ENCODE peak calls at places on chromosome 6, in seven cellular contexts. O, U, W, Z, C, Q and I are unnamed samples.

GRCh38 chr6:170159040-170159965 is 131.6 kb downstream of the DLL1 start:
- DNase-seq in O (no peak), U (no peak), W (no peak), Z (no peak), C (no peak), Q (no peak), I (no peak)

GRCh38 chr6:140366991-140367390 is 992.5 kb upstream of the CITED2 start:
- DNase-seq in O (no peak), U (no peak), W (no peak), Z (no peak), C (no peak), Q (no peak), I (no peak)

GRCh38 chr6:124772733-124773319 is 189.4 kb upstream of the RNF217 start:
- DNase-seq in O (no peak), U (no peak), W (no peak), Z (no peak), C (no peak), Q (no peak), I (no peak)

GRCh38 chr6:30013296-30013922 is 47.7 kb upstream of the POLR1H start:
- DNase-seq in O (no peak), U (peak; percentile 55), W (peak; percentile 17), Z (no peak), C (peak; percentile 64), Q (peak; percentile 64), I (no peak)

GRCh38 chr6:129342243-129342642 is 367.7 kb downstream of the ARHGAP18 start:
- DNase-seq in O (no peak), U (no peak), W (no peak), Z (no peak), C (no peak), Q (no peak), I (no peak)

GRCh38 chr6:37311666-37312473 is 41.9 kb upstream of the RNF8 start:
- DNase-seq in O (no peak), U (no peak), W (no peak), Z (no peak), C (no peak), Q (no peak), I (no peak)

GRCh38 chr6:170176621-170177382 is 114.1 kb downstream of the DLL1 start:
- DNase-seq in O (no peak), U (peak; percentile 45), W (no peak), Z (no peak), C (peak; percentile 80), Q (no peak), I (no peak)

GRCh38 chr6:41200296-41200900 is 551 bp downstream of the TREML2 start:
- DNase-seq in O (no peak), U (peak; percentile 44), W (no peak), Z (peak; percentile 58), C (no peak), Q (no peak), I (no peak)

GRCh38 chr6:148869589-148869988 is 122.8 kb downstream of the UST start:
- DNase-seq in O (no peak), U (no peak), W (no peak), Z (no peak), C (no peak), Q (no peak), I (peak; percentile 12)

GRCh38 chr6:87001494-87001893 is 64.2 kb downstream of the HTR1E start:
- DNase-seq in O (no peak), U (no peak), W (no peak), Z (no peak), C (no peak), Q (no peak), I (no peak)

GRCh38 chr6:57190140-57190539 is 18.0 kb downstream of the BAG2 start:
- DNase-seq in O (no peak), U (no peak), W (peak; percentile 55), Z (no peak), C (no peak), Q (no peak), I (no peak)

GRCh38 chr6:53347921-53348435 is 772 bp downstream of the ELOVL5 start:
- DNase-seq in O (no peak), U (peak; percentile 79), W (peak; percentile 54), Z (no peak), C (peak; percentile 87), Q (peak; percentile 53), I (no peak)

GRCh38 chr6:109349419-109349987 is 32.8 kb downstream of the CD164 start:
- DNase-seq in O (no peak), U (peak; percentile 28), W (peak; percentile 23), Z (no peak), C (peak; percentile 43), Q (peak; percentile 19), I (no peak)

GRCh38 chr6:52992980-52993379 is 2.1 kb downstream of the GSTA4 start:
- DNase-seq in O (no peak), U (no peak), W (no peak), Z (no peak), C (no peak), Q (no peak), I (no peak)

GRCh38 chr6:167907837-167908681 is 81.3 kb downstream of the AFDN start:
- DNase-seq in O (peak; percentile 18), U (no peak), W (peak; percentile 51), Z (no peak), C (peak; percentile 28), Q (peak; percentile 22), I (no peak)

GRCh38 chr6:88008821-88009220 is 38.8 kb upstream of the SPACA1 start:
- DNase-seq in O (no peak), U (no peak), W (no peak), Z (no peak), C (no peak), Q (no peak), I (peak; percentile 8)
- TF ChIP-seq SIN3A in O (no peak), U (no peak), W (no peak), Z (no peak), C (no peak), Q (no peak), I (no peak)

DNA sequence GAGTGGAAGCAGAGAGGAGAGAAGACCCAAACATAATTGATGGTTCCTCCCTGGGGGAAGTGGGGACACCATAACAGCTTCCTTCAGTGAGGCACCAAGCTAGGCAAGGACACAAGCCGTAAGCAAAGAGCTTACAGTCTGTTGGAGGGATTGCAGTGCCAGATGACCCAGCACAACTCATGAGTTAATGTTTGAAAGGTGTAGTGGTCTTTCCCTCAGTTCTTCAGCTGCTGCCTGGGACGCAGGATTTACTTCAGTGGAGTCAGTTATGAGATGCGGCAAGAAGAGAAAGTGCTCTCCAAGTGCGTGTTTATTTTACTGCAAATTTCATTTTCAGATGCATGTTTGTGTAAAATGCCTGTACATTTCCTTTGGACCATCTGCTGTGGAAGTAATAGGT is 38.7 kb upstream of the SLC17A4 start:
- DNase-seq in O (no peak), U (no peak), W (peak; percentile 47), Z (no peak), C (no peak), Q (no peak), I (no peak)
- TF ChIP-seq SIN3A in O (no peak), U (no peak), W (no peak), Z (no peak), C (no peak), Q (no peak), I (no peak)

DNA sequence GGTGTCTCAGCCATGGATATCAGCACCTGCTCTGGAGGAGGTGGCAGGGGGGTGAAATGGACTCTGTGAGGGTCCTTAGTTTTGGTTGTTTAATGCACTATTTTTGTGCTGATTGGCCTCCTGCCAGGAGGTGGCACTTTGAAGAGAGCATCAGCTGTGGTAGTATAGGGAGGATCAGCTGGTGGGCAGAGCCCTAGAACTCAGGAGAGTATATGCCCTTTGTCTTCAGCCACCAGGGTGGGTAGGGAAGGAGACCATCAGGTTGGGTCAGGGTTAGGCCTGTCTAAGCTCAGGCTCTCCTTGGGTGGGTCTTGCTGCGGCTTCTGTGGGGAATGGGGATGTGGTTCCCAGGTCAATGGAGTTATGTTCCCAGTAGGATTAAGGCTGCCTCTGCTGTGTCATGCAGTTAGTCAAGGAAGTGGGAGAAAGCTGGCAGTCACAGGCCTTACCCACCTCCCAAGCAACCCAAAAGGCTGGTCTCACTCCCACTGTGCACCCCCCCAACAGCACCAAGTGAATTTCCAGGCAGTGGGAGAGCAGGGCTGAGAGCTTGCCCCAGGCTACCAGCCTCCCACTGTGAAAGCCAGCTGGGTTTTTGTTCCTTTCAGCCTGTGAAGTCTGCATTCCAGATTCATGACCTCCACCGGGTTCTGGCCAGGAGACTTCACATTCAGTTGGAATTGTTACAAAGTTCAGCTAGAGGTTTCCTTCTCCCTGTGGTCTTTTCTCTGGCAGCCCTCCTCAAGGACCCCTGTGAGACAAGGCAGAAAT is 5.7 kb upstream of the OSTM1 start:
- DNase-seq in O (no peak), U (no peak), W (no peak), Z (no peak), C (no peak), Q (no peak), I (no peak)
- TF ChIP-seq SIN3A in O (no peak), U (no peak), W (no peak), Z (no peak), C (no peak), Q (no peak), I (no peak)

GRCh38 chr6:159077123-159077522 is 32.3 kb upstream of the TAGAP start:
- DNase-seq in O (no peak), U (no peak), W (no peak), Z (no peak), C (peak; percentile 20), Q (no peak), I (no peak)
- TF ChIP-seq SIN3A in O (no peak), U (no peak), W (no peak), Z (no peak), C (no peak), Q (no peak), I (no peak)

GRCh38 chr6:141953072-141953471 is 179.7 kb upstream of the GJE1 start:
- DNase-seq in O (no peak), U (no peak), W (no peak), Z (no peak), C (no peak), Q (no peak), I (no peak)

GRCh38 chr6:141956046-141956761 is 176.5 kb upstream of the GJE1 start:
- DNase-seq in O (no peak), U (no peak), W (no peak), Z (no peak), C (no peak), Q (no peak), I (no peak)

GRCh38 chr6:141955621-141956020 is 177.1 kb upstream of the GJE1 start:
- DNase-seq in O (no peak), U (no peak), W (no peak), Z (no peak), C (no peak), Q (no peak), I (no peak)

GRCh38 chr6:141956868-141957267 is 175.9 kb upstream of the GJE1 start:
- DNase-seq in O (no peak), U (no peak), W (no peak), Z (no peak), C (no peak), Q (no peak), I (no peak)

GRCh38 chr6:141957271-141957670 is 175.5 kb upstream of the GJE1 start:
- DNase-seq in O (no peak), U (no peak), W (no peak), Z (no peak), C (no peak), Q (no peak), I (no peak)
- TF ChIP-seq SIN3A in O (no peak), U (no peak), W (no peak), Z (no peak), C (no peak), Q (no peak), I (no peak)